ENCODE peak calls at places on chromosome 1, in four cellular contexts. P is HL-60, A is GM12891, L is GM12878. D is an unnamed sample.

GRCh38 chr1:38579056-38579455 is 280.5 kb downstream of the RRAGC start:
- DNase-seq in A (no peak), L (no peak), P (no peak), D (no peak)

GRCh38 chr1:170881268-170882265 is 53.8 kb upstream of the MROH9 start:
- DNase-seq in L (peak), P (no peak), A (no peak), D (no peak)

GRCh38 chr1:121586369-121587229 is 401.8 kb downstream of the SRGAP2C start:
- DNase-seq in A (no peak), P (no peak), L (no peak), D (no peak)

GRCh38 chr1:173424137-173424536 is 53.0 kb upstream of the PRDX6 start:
- DNase-seq in P (no peak), L (no peak), A (no peak), D (no peak)

GRCh38 chr1:201632364-201632952 is 93.5 kb downstream of the NAV1 start:
- DNase-seq in P (no peak), L (no peak), A (no peak), D (no peak)

GRCh38 chr1:106753069-106753468 is 303.4 kb upstream of the PRMT6 start:
- DNase-seq in A (no peak), P (no peak), L (no peak), D (no peak)

GRCh38 chr1:214117780-214118179 is 130.0 kb downstream of the PROX1 start:
- DNase-seq in P (no peak), L (no peak), A (no peak), D (no peak)

GRCh38 chr1:77015748-77016341 is 148.6 kb downstream of the ST6GALNAC5 start:
- DNase-seq in L (no peak), A (no peak), P (no peak), D (no peak)

GRCh38 chr1:166884040-166884642 is 8.1 kb upstream of the TADA1 start:
- DNase-seq in A (peak), L (no peak), P (peak), D (peak)

GRCh38 chr1:201696217-201696761 is 132.7 kb upstream of the IPO9 start:
- DNase-seq in P (no peak), L (no peak), A (no peak), D (no peak)

GRCh38 chr1:178768423-178768822 is 43.4 kb downstream of the RALGPS2 start:
- DNase-seq in A (peak), L (no peak), P (peak), D (peak)

GRCh38 chr1:25647106-25647505 is 30.5 kb downstream of the MAN1C1 start:
- DNase-seq in P (no peak), A (no peak), L (no peak), D (no peak)

GRCh38 chr1:211738709-211739301 is 63.4 kb upstream of the NEK2 start:
- DNase-seq in P (peak), A (no peak), L (no peak), D (no peak)

GRCh38 chr1:221439008-221439733 is 302.7 kb downstream of the DUSP10 start:
- DNase-seq in A (peak), L (peak), P (peak), D (no peak)

GRCh38 chr1:21904725-21905520 is 32.2 kb downstream of the HSPG2 start:
- DNase-seq in A (no peak), L (no peak), P (no peak), D (peak)

GRCh38 chr1:243834130-243834529 is 15.9 kb downstream of the AKT3 start:
- DNase-seq in L (no peak), P (no peak), A (no peak), D (no peak)

GRCh38 chr1:20248954-20249612 is 41.6 kb upstream of the VWA5B1 start:
- DNase-seq in L (peak), A (no peak), P (no peak), D (no peak)

DNA sequence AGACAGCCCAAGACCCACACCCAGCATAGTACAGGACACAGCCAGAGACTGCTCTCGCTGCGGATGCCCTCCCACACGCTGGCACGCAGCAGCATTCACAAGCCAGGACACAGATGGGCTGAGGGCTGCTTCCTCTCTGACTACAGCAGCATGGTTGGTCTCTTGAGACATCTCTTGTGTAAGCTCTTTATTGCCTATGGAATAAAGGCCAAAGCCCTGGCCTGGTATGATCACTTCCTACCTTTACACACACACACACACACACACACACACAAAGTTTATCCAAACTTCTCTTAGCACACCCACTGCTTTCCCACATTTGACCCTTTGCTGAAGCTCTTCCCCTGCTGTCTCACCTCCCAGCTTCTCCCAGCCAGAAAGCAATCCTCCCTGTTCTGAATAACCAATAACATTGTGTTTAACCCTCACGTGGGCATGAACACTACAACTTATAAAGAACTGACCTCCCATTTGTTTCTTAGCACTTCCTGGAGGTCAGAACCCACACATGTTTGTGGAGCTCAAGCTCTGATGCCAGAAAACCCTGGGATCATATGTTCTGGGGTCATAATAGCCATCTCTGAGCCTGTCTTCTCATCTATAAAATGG is 1.2 kb upstream of the LUZP1 start:
- DNase-seq in L (no peak), P (peak), A (no peak), D (no peak)
- TF ChIP-seq SPI1 in L (no peak), P (peak), A (peak), D (peak)

GRCh38 chr1:46193984-46194570 is 4.2 kb downstream of the POMGNT1 start:
- DNase-seq in A (no peak), P (no peak), L (no peak), D (no peak)
- TF ChIP-seq SPI1 in A (no peak), P (no peak), L (no peak), D (no peak)

GRCh38 chr1:1310476-1311053 is 2.2 kb downstream of the PUSL1 start:
- DNase-seq in A (no peak), P (no peak), L (no peak), D (no peak)

GRCh38 chr1:1307908-1308755 is at the start of the genes ACAP3 and PUSL1:
- DNase-seq in P (peak), L (peak), A (peak), D (peak)

GRCh38 chr1:1309525-1310385 is 1.4 kb downstream of the PUSL1 start:
- DNase-seq in P (no peak), L (no peak), A (no peak), D (no peak)

GRCh38 chr1:1307261-1307907 is 346 bp downstream of the ACAP3 start:
- DNase-seq in A (no peak), P (no peak), L (no peak), D (peak)

DNA sequence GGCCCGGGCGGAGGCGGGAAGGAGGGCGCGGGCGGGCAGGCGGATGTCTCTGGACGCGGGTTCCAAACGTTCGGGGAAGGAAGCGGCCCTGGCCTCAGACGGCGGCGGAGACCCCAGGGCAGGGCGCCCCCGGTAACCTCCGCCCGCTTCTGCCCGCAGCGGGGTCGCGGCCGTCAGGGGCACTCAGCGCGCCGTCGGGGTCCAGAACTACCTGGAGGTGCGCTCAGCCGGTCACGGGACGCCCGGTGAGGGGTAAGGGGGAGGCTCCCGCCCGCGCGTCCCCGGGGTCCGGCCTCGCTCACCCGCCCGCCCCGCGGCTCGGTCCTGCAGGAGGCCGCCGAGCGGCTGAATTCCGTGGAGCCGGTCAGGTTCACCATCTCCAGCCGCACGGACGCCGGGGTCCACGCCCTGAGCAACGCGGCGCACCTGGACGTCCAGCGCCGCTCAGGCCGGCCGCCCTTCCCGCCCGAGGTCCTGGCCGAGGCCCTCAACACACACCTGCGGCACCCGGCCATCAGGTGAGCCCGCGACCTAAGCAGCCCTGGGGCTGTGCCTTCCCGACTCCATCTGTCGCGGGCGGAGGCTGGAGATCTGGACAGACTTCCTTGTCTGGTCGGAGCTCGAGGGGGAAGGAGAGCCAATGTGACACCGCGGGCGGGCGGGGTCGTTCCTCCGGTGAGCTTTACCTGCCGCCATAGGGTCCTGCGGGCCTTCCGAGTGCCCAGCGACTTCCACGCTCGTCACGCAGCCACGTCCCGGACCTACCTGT is 543 bp downstream of the PUSL1 start:
- DNase-seq in L (no peak), P (peak), A (no peak), D (peak)
- TF ChIP-seq SPI1 in L (no peak), P (no peak), A (no peak), D (no peak)

GRCh38 chr1:200035397-200035955 is 8.0 kb downstream of the NR5A2 start:
- DNase-seq in A (no peak), P (no peak), L (no peak), D (no peak)

GRCh38 chr1:200037904-200038644 is 10.6 kb downstream of the NR5A2 start:
- DNase-seq in L (no peak), P (no peak), A (no peak), D (no peak)

GRCh38 chr1:200037501-200037900 is 10.0 kb downstream of the NR5A2 start:
- DNase-seq in P (no peak), A (no peak), L (no peak), D (no peak)

GRCh38 chr1:200035956-200036615 is 8.6 kb downstream of the NR5A2 start:
- DNase-seq in A (no peak), P (no peak), L (no peak), D (no peak)

GRCh38 chr1:200036616-200037270 is 9.2 kb downstream of the NR5A2 start:
- DNase-seq in A (no peak), P (no peak), L (no peak), D (no peak)
- TF ChIP-seq SPI1 in A (no peak), P (no peak), L (no peak), D (no peak)